ENCODE peak calls at places on chromosomes 16 and 17, in eight cellular contexts. I is epithelial cell of esophagus, A is Calu3, E is GM13977, Y is GM20000, L is cardiac fibroblast, P is D721Med, D is heart right ventricle. G is an unnamed sample.
A peak's percentile ranks its signal among the peaks of the same experiment; 100 is the strongest.

GRCh38 chr17:31497994-31498826 is 106.7 kb downstream of the RAB11FIP4 start:
- DNase-seq in A (no peak), I (no peak), Y (no peak), E (no peak), P (no peak), L (no peak), D (no peak), G (no peak)

GRCh38 chr17:79086609-79087427 is 12.2 kb downstream of the ENGASE start:
- DNase-seq in L (no peak), P (no peak), A (no peak), D (peak; percentile 10), E (no peak), I (no peak), Y (no peak), G (no peak)

GRCh38 chr17:72119963-72120877 is 600 bp upstream of the SOX9 start:
- DNase-seq in D (peak; percentile 49), Y (peak; percentile 45), E (peak; percentile 39), A (peak; percentile 44), I (peak; percentile 84), P (no peak), L (peak; percentile 74), G (peak; percentile 53)

GRCh38 chr17:76793775-76794174 is 55.9 kb downstream of the MFSD11 start:
- DNase-seq in E (peak; percentile 39), D (no peak), A (peak; percentile 37), I (peak; percentile 39), Y (peak; percentile 40), P (no peak), L (peak; percentile 52), G (no peak)

GRCh38 chr16:30354423-30355143 is 525 bp downstream of the CD2BP2 start:
- DNase-seq in I (no peak), E (no peak), D (no peak), Y (no peak), A (no peak), L (no peak), P (no peak), G (peak; percentile 38)

GRCh38 chr16:57265850-57266530 is 18.5 kb downstream of the PLLP start:
- DNase-seq in L (peak; percentile 15), P (no peak), A (peak; percentile 65), I (peak; percentile 50), E (no peak), Y (no peak), D (peak; percentile 78), G (peak; percentile 82)

GRCh38 chr16:60755907-60756306 is 1280.3 kb downstream of the CDH8 start:
- DNase-seq in A (no peak), P (no peak), D (no peak), E (no peak), L (no peak), I (peak; percentile 28), Y (no peak), G (no peak)

GRCh38 chr16:54281535-54282201 is 4.9 kb downstream of the IRX3 start:
- DNase-seq in D (no peak), Y (no peak), A (no peak), L (no peak), I (no peak), E (no peak), P (no peak), G (peak; percentile 11)

GRCh38 chr17:69729937-69730336 is 315.4 kb downstream of the MAP2K6 start:
- DNase-seq in A (no peak), I (peak; percentile 94), L (peak; percentile 84), P (no peak), Y (no peak), E (no peak), D (no peak), G (no peak)

GRCh38 chr16:87416826-87417471 is 24.8 kb downstream of the MAP1LC3B start:
- DNase-seq in L (peak; percentile 82), P (no peak), A (peak; percentile 51), I (peak; percentile 53), D (no peak), E (no peak), Y (peak; percentile 61), G (peak; percentile 42)

GRCh38 chr16:72887537-72887936 is 160.4 kb downstream of the ZFHX3 start:
- DNase-seq in P (no peak), Y (no peak), D (no peak), L (no peak), I (no peak), A (no peak), E (no peak), G (no peak)

GRCh38 chr17:2122641-2123302 is 67.9 kb downstream of the HIC1 start:
- DNase-seq in E (peak; percentile 67), A (no peak), P (no peak), Y (peak; percentile 58), I (peak; percentile 81), L (peak; percentile 81), D (peak; percentile 63), G (peak; percentile 58)

GRCh38 chr17:70414275-70414674 is 244.9 kb downstream of the KCNJ2 start:
- DNase-seq in D (no peak), A (no peak), P (no peak), Y (no peak), E (no peak), I (no peak), L (no peak), G (no peak)

GRCh38 chr17:65058151-65058550 is 1.6 kb upstream of the GNA13 start:
- DNase-seq in D (no peak), I (no peak), L (no peak), P (no peak), E (no peak), Y (no peak), A (no peak), G (no peak)

GRCh38 chr16:31130899-31131298 is 4.6 kb downstream of the PRSS8 start:
- DNase-seq in D (no peak), E (no peak), L (no peak), P (no peak), I (peak; percentile 91), A (peak; percentile 96), Y (no peak), G (peak; percentile 92)

GRCh38 chr17:69761767-69762321 is 313.2 kb upstream of the KCNJ16 start:
- DNase-seq in D (no peak), L (peak; percentile 97), E (no peak), I (peak; percentile 96), A (no peak), Y (no peak), P (no peak), G (no peak)

GRCh38 chr16:78097522-78097921 is 1.9 kb upstream of the WWOX start:
- DNase-seq in L (no peak), E (no peak), P (no peak), Y (no peak), I (peak; percentile 88), D (no peak), A (no peak), G (no peak)

GRCh38 chr16:65583498-65583897 is 461.6 kb upstream of the CDH11 start:
- DNase-seq in L (no peak), I (no peak), P (no peak), E (no peak), A (no peak), D (no peak), Y (no peak), G (no peak)

GRCh38 chr16:56480776-56481467 is 29.6 kb downstream of the OGFOD1 start:
- DNase-seq in Y (no peak), A (no peak), I (no peak), E (no peak), L (no peak), P (no peak), D (no peak), G (no peak)

GRCh38 chr17:72870437-72870985 is 222.0 kb downstream of the SLC39A11 start:
- DNase-seq in Y (no peak), D (no peak), P (no peak), E (no peak), I (no peak), L (no peak), A (no peak), G (no peak)

GRCh38 chr17:50835563-50836231 is at the start of gene WFIKKN2:
- DNase-seq in I (no peak), A (no peak), Y (no peak), P (no peak), L (no peak), E (peak; percentile 23), D (no peak), G (peak; percentile 26)

GRCh38 chr16:17302213-17302612 is 168.5 kb downstream of the XYLT1 start:
- DNase-seq in I (no peak), L (no peak), D (no peak), P (no peak), E (no peak), A (no peak), Y (no peak), G (no peak)

GRCh38 chr16:89602273-89602951 is 11.0 kb upstream of the DPEP1 start:
- DNase-seq in P (no peak), I (peak; percentile 93), L (peak; percentile 83), D (no peak), E (peak; percentile 74), A (peak; percentile 67), Y (peak; percentile 73), G (no peak)

DNA sequence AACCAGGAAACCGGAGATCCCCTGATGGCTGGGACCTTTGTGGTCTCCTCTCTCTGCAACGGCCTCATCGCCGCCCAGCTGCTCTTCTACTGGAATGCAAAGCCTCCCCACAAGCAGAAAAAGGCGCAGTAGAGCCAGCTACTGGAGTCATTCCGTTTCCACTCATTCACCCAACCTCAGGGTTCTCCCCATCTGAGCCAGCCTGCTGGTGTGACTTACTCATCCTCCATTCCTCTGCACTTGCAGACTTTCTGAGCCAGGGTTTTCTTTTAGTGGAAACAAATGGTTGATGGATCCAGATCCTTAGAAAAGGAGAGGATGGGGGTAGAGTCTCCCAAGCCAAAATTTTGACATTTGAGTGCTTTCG is 2.5 kb downstream of the SOX15 start:
- DNase-seq in Y (no peak), I (peak; percentile 85), L (peak; percentile 88), P (no peak), D (no peak), E (no peak), A (no peak), G (no peak)
- TF ChIP-seq CTCF in Y (no peak), I (peak; percentile 8), L (peak; percentile 9), P (no peak), D (no peak), E (no peak), A (no peak), G (no peak)

GRCh38 chr16:67544329-67544841 is 15.8 kb downstream of the RIPOR1 start:
- DNase-seq in Y (no peak), E (no peak), I (peak; percentile 61), P (no peak), D (no peak), A (no peak), L (no peak), G (no peak)
- TF ChIP-seq CTCF in Y (no peak), E (peak; percentile 32), I (peak; percentile 11), P (no peak), D (no peak), A (no peak), L (peak; percentile 17), G (no peak)

GRCh38 chr17:22694362-22695227 is 1002.3 kb downstream of the KCNJ18 start:
- DNase-seq in Y (no peak), P (no peak), E (no peak), D (no peak), I (no peak), A (no peak), L (no peak), G (no peak)
- TF ChIP-seq CTCF in Y (no peak), P (no peak), E (no peak), D (no peak), I (no peak), A (peak; percentile 15), L (peak; percentile 3), G (no peak)

DNA sequence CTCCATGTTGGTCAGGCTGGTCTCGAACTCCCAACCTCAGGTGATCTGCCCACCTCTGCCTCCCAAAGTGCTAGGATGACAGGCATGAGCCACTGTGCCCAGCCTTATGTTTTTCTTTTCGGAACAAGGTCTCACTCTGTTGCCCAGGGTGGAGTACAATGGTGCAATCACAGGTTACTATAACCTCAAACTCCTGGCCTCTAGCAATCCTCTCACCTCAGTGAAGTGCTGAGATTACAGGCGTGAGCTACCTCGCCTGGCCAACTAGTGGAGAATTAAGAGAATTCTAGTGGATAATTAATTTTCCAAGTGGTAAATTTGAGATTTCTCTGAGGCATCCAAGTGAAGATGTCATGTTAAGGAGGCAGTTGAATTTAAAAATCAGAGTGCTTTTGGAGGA is 2.9 kb upstream of the FBXO47 start:
- DNase-seq in Y (no peak), A (no peak), E (no peak), D (no peak), P (no peak), I (no peak), L (no peak), G (no peak)
- TF ChIP-seq CTCF in Y (no peak), A (no peak), E (no peak), D (no peak), P (peak; percentile 1), I (peak; percentile 10), L (no peak), G (no peak)

G was measured in transverse colon.